ENCODE peak calls at places on chromosomes 6 and 20, in seven cellular contexts. J is lower lobe of right lung, W is HAP-1, B is WERI-Rb-1, M is endothelial cell of umbilical vein, V is brain microvascular endothelial cell, C is GM06990. X is an unnamed sample. For H3K36me3, the result is how much of the 10 kb centered on the place peaks cover.

GRCh38 chr20:36074983-36075382 is 79.6 kb upstream of the EPB41L1 start:
- DNase-seq in J (no peak), W (no peak), B (no peak), M (no peak), V (no peak), C (no peak), X (no peak)

GRCh38 chr6:133551847-133552331 is 310.7 kb downstream of the EYA4 start:
- DNase-seq in J (peak), W (no peak), B (no peak), M (no peak), V (peak), C (no peak), X (peak)

GRCh38 chr20:37816726-37817125 is 86.2 kb upstream of the VSTM2L start:
- DNase-seq in J (no peak), W (no peak), B (no peak), M (no peak), V (no peak), C (no peak), X (no peak)

GRCh38 chr20:42191140-42191860 is 573.1 kb upstream of the CHD6 start:
- DNase-seq in J (no peak), W (no peak), B (peak), M (no peak), V (no peak), C (no peak), X (peak)

GRCh38 chr6:2984738-2985381 is 13.5 kb upstream of the SERPINB6 start:
- DNase-seq in J (no peak), W (no peak), B (no peak), M (no peak), V (no peak), C (no peak), X (no peak)

GRCh38 chr6:32517654-32518445 is 12.2 kb downstream of the HLA-DRB5 start:
- DNase-seq in J (no peak), W (no peak), B (peak), M (no peak), V (no peak), C (no peak), X (no peak)

GRCh38 chr6:52020961-52021570 is 66.3 kb downstream of the PKHD1 start:
- DNase-seq in J (no peak), W (no peak), B (no peak), M (peak), V (no peak), C (no peak), X (no peak)

GRCh38 chr20:37108676-37109075 is 12.9 kb upstream of the RBL1 start:
- DNase-seq in J (no peak), W (no peak), B (no peak), M (no peak), V (no peak), C (no peak), X (no peak)

GRCh38 chr20:60011512-60012507 is 53.6 kb downstream of the CDH26 start:
- DNase-seq in J (no peak), W (no peak), B (peak), M (no peak), V (no peak), C (no peak), X (no peak)

GRCh38 chr20:3082955-3083952 is 1.3 kb downstream of the AVP start:
- DNase-seq in J (no peak), W (no peak), B (no peak), M (no peak), V (no peak), C (no peak), X (no peak)

GRCh38 chr20:40154514-40154913 is 534.5 kb downstream of the MAFB start:
- DNase-seq in J (no peak), W (no peak), B (no peak), M (no peak), V (no peak), C (no peak), X (no peak)

GRCh38 chr6:113362542-113363430 is 494.4 kb upstream of the MARCKS start:
- DNase-seq in J (no peak), W (peak), B (no peak), M (no peak), V (peak), C (no peak), X (peak)

GRCh38 chr6:43780293-43780692 is 10.3 kb downstream of the VEGFA start:
- DNase-seq in J (no peak), W (no peak), B (no peak), M (no peak), V (no peak), C (no peak), X (no peak)

GRCh38 chr6:43778976-43779863 is 9.2 kb downstream of the VEGFA start:
- DNase-seq in J (peak), W (no peak), B (no peak), M (no peak), V (no peak), C (no peak), X (no peak)

GRCh38 chr6:43780891-43781571 is 11.0 kb downstream of the VEGFA start:
- DNase-seq in J (no peak), W (no peak), B (no peak), M (no peak), V (no peak), C (no peak), X (no peak)

GRCh38 chr6:43778131-43778857 is 8.3 kb downstream of the VEGFA start:
- DNase-seq in J (no peak), W (no peak), B (no peak), M (no peak), V (no peak), C (no peak), X (no peak)

DNA sequence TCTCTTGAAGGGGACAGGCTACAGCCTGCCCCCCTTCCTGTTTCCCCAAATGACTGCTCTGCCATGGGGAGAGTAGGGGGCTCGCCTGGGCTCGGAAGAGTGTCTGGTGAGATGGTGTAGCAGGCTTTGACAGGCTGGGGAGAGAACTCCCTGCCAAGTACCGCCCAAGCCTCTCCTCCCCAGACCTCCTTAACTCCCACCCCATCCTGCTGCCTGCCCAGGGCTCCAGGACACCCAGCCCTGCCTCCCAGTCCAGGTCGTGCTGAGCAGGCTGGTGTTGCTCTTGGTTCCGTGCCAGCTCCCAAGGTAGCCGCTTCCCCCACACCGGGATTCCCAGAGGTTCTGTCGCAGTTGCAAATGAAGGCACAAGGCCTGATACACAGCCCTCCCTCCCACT is 9.9 kb downstream of the VEGFA start:
- DNase-seq in J (peak), W (no peak), B (no peak), M (no peak), V (no peak), C (no peak), X (no peak)
- H3K36me3 ChIP-seq in J (half or more), W (half or more), B (under half), M (under half), V (half or more), C (under half), X (half or more)

DNA sequence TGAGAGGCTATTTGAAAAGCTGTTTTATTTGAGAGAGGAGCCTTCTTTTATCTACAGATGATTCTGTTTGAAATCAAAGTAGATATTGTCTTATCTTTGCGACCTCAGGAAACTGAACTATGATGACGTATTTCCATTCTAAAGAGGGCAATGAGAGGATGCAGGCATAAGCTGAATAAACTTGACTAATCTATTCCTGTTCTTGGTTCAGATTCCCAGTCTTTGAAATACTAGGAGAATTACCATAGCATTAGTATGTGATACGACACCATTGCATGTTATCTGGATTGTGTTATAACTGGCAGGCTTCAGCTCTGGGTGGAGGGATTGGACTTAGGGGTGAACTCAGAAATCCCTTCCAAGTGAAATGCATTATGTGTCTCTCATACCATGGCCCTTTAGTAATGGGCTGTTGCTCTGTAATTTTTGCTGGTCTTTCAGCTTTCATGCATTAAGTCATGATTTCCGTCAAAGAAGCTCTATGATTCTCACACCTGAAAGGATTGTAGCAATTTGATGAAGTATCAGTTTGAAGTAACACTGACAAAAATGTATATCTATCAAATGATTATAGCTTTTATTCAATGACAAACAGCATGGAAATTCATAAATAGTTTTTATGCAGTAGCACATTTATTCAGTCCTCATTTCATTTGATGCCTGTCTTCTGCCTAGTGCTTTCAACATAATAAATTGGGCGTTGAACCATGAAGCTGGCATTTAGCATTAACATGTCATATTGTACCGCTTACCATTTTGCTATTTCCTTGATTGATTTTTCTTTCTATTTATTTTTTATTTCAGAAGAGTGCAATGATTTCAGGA is 138.5 kb upstream of the SPACA1 start:
- DNase-seq in J (no peak), W (no peak), B (no peak), M (peak), V (peak), C (no peak), X (peak)
- H3K4me3 ChIP-seq in J (no peak), W (no peak), B (no peak), M (no peak), V (no peak), C (no peak), X (no peak)

GRCh38 chr6:112122758-112123157 is 35.4 kb downstream of the FAM229B start:
- DNase-seq in J (no peak), W (no peak), B (no peak), M (no peak), V (no peak), C (no peak), X (no peak)
- H3K36me3 ChIP-seq in J (half or more), W (under half), B (under half), M (under half), V (half or more), C (under half), X (under half)

GRCh38 chr20:34260208-34260942 is 19.2 kb downstream of the ASIP start:
- DNase-seq in J (no peak), W (no peak), B (no peak), M (no peak), V (no peak), C (no peak), X (no peak)
- H3K4me3 ChIP-seq in J (no peak), W (no peak), B (no peak), M (no peak), V (no peak), C (no peak), X (no peak)

GRCh38 chr20:25018841-25019240 is 26.3 kb upstream of the APMAP start:
- DNase-seq in J (no peak), W (no peak), B (no peak), M (no peak), V (no peak), C (no peak), X (no peak)

GRCh38 chr20:25018425-25018824 is 25.9 kb upstream of the APMAP start:
- DNase-seq in J (no peak), W (no peak), B (no peak), M (no peak), V (no peak), C (no peak), X (no peak)

GRCh38 chr20:25015986-25016385 is 23.4 kb upstream of the APMAP start:
- DNase-seq in J (no peak), W (no peak), B (no peak), M (no peak), V (no peak), C (no peak), X (no peak)

GRCh38 chr20:25016471-25016870 is 23.9 kb upstream of the APMAP start:
- DNase-seq in J (no peak), W (no peak), B (no peak), M (no peak), V (no peak), C (no peak), X (no peak)

GRCh38 chr20:25017257-25017803 is 24.8 kb upstream of the APMAP start:
- DNase-seq in J (peak), W (no peak), B (no peak), M (no peak), V (no peak), C (no peak), X (no peak)
- H3K36me3 ChIP-seq in J (half or more), W (under half), B (under half), M (under half), V (under half), C (under half), X (under half)

X was measured in MG63.